ENCODE peak calls at places on chromosomes 7 and 10, in eight cellular contexts. One of them, this sample, is unnamed. For H3K36me3, the result is how much of the 10 kb centered on the place peaks cover.

GRCh38 chr7:150381096-150381495 is 2.0 kb downstream of the ZNF775 start:
- DNase-seq in CD8-positive, alpha-beta T cell: no peak
- DNase-seq in transverse colon: no peak
- DNase-seq in mucosa of descending colon: no peak
- DNase-seq in keratinocyte: no peak
- DNase-seq in aorta: no peak
- DNase-seq in IMR-90: no peak
- DNase-seq in heart left ventricle: no peak
- DNase-seq in this sample: no peak

GRCh38 chr7:25777969-25778767 is 373.8 kb upstream of the NFE2L3 start:
- DNase-seq in CD8-positive, alpha-beta T cell: no peak
- DNase-seq in transverse colon: no peak
- DNase-seq in mucosa of descending colon: no peak
- DNase-seq in keratinocyte: no peak
- DNase-seq in aorta: no peak
- DNase-seq in IMR-90: no peak
- DNase-seq in heart left ventricle: peak
- DNase-seq in this sample: no peak

GRCh38 chr10:98408799-98409198 is 6.2 kb downstream of the PYROXD2 start:
- DNase-seq in CD8-positive, alpha-beta T cell: no peak
- DNase-seq in transverse colon: no peak
- DNase-seq in mucosa of descending colon: no peak
- DNase-seq in keratinocyte: no peak
- DNase-seq in aorta: no peak
- DNase-seq in IMR-90: no peak
- DNase-seq in heart left ventricle: no peak
- DNase-seq in this sample: no peak

GRCh38 chr7:108200326-108200725 is 70.2 kb upstream of the LAMB4 start:
- DNase-seq in CD8-positive, alpha-beta T cell: no peak
- DNase-seq in transverse colon: no peak
- DNase-seq in mucosa of descending colon: no peak
- DNase-seq in keratinocyte: no peak
- DNase-seq in aorta: no peak
- DNase-seq in IMR-90: peak
- DNase-seq in heart left ventricle: no peak
- DNase-seq in this sample: no peak

GRCh38 chr10:806451-807162 is 117.1 kb upstream of the DIP2C start:
- DNase-seq in CD8-positive, alpha-beta T cell: no peak
- DNase-seq in transverse colon: no peak
- DNase-seq in mucosa of descending colon: no peak
- DNase-seq in keratinocyte: no peak
- DNase-seq in aorta: no peak
- DNase-seq in IMR-90: no peak
- DNase-seq in heart left ventricle: no peak
- DNase-seq in this sample: no peak

GRCh38 chr7:42662862-42663261 is 249.0 kb downstream of the C7orf25 start:
- DNase-seq in CD8-positive, alpha-beta T cell: no peak
- DNase-seq in transverse colon: no peak
- DNase-seq in mucosa of descending colon: no peak
- DNase-seq in keratinocyte: no peak
- DNase-seq in aorta: no peak
- DNase-seq in IMR-90: no peak
- DNase-seq in heart left ventricle: no peak
- DNase-seq in this sample: no peak

GRCh38 chr10:26217396-26218105 is 977 bp downstream of the GAD2 start:
- DNase-seq in CD8-positive, alpha-beta T cell: no peak
- DNase-seq in transverse colon: no peak
- DNase-seq in mucosa of descending colon: no peak
- DNase-seq in keratinocyte: no peak
- DNase-seq in aorta: no peak
- DNase-seq in IMR-90: no peak
- DNase-seq in heart left ventricle: no peak
- DNase-seq in this sample: no peak

GRCh38 chr7:110839866-110840265 is 251.1 kb upstream of the LRRN3 start:
- DNase-seq in CD8-positive, alpha-beta T cell: no peak
- DNase-seq in transverse colon: no peak
- DNase-seq in mucosa of descending colon: no peak
- DNase-seq in keratinocyte: no peak
- DNase-seq in aorta: no peak
- DNase-seq in IMR-90: peak
- DNase-seq in heart left ventricle: peak
- DNase-seq in this sample: no peak

GRCh38 chr7:302054-302992 is 12.4 kb downstream of the FOXL3 start:
- DNase-seq in CD8-positive, alpha-beta T cell: no peak
- DNase-seq in transverse colon: no peak
- DNase-seq in mucosa of descending colon: no peak
- DNase-seq in keratinocyte: no peak
- DNase-seq in aorta: peak
- DNase-seq in IMR-90: no peak
- DNase-seq in heart left ventricle: no peak
- DNase-seq in this sample: no peak

GRCh38 chr7:105594034-105594433 is 12.7 kb upstream of the EFCAB10 start:
- DNase-seq in CD8-positive, alpha-beta T cell: no peak
- DNase-seq in transverse colon: no peak
- DNase-seq in mucosa of descending colon: no peak
- DNase-seq in keratinocyte: no peak
- DNase-seq in aorta: no peak
- DNase-seq in IMR-90: no peak
- DNase-seq in heart left ventricle: no peak
- DNase-seq in this sample: no peak

GRCh38 chr10:60042262-60042661 is 135.9 kb upstream of the CCDC6 start:
- DNase-seq in CD8-positive, alpha-beta T cell: no peak
- DNase-seq in transverse colon: no peak
- DNase-seq in mucosa of descending colon: no peak
- DNase-seq in keratinocyte: no peak
- DNase-seq in aorta: no peak
- DNase-seq in IMR-90: no peak
- DNase-seq in heart left ventricle: no peak
- DNase-seq in this sample: no peak

GRCh38 chr10:132131581-132132250 is 55.0 kb upstream of the DPYSL4 start:
- DNase-seq in CD8-positive, alpha-beta T cell: no peak
- DNase-seq in transverse colon: no peak
- DNase-seq in mucosa of descending colon: peak
- DNase-seq in keratinocyte: no peak
- DNase-seq in aorta: peak
- DNase-seq in IMR-90: no peak
- DNase-seq in heart left ventricle: no peak
- DNase-seq in this sample: no peak

GRCh38 chr7:138559448-138559847 is 99.4 kb downstream of the TRIM24 start:
- DNase-seq in CD8-positive, alpha-beta T cell: no peak
- DNase-seq in transverse colon: no peak
- DNase-seq in mucosa of descending colon: no peak
- DNase-seq in keratinocyte: no peak
- DNase-seq in aorta: no peak
- DNase-seq in IMR-90: no peak
- DNase-seq in heart left ventricle: no peak
- DNase-seq in this sample: no peak
- H3K36me3 ChIP-seq in CD8-positive, alpha-beta T cell: half or more
- H3K36me3 ChIP-seq in transverse colon: half or more
- H3K36me3 ChIP-seq in mucosa of descending colon: under half
- H3K36me3 ChIP-seq in keratinocyte: under half
- H3K36me3 ChIP-seq in aorta: under half
- H3K36me3 ChIP-seq in IMR-90: under half
- H3K36me3 ChIP-seq in heart left ventricle: half or more
- H3K36me3 ChIP-seq in this sample: half or more

DNA sequence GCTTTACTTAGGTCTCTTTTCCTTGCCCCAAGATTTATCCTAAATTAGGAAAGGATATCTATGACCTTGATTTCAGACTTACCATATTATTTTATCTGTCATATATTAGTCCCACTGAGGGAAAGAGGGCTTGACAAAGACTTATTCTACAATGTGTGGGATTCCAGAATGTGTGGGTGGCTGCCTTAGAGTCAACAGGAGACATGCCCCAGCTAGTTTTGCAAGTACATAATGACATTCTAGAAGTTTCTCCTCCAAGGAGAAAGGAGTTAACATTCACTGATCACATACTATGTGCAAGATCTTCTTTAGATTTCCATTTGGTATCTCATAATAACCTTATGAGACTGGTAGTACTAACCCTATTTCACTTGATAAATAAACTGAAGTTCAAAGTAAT is 25.1 kb downstream of the IRF5 start:
- DNase-seq in CD8-positive, alpha-beta T cell: no peak
- DNase-seq in transverse colon: no peak
- DNase-seq in mucosa of descending colon: no peak
- DNase-seq in keratinocyte: peak
- DNase-seq in aorta: no peak
- DNase-seq in IMR-90: no peak
- DNase-seq in heart left ventricle: no peak
- DNase-seq in this sample: no peak
- H3K36me3 ChIP-seq in CD8-positive, alpha-beta T cell: under half
- H3K36me3 ChIP-seq in transverse colon: under half
- H3K36me3 ChIP-seq in mucosa of descending colon: under half
- H3K36me3 ChIP-seq in keratinocyte: under half
- H3K36me3 ChIP-seq in aorta: under half
- H3K36me3 ChIP-seq in IMR-90: under half
- H3K36me3 ChIP-seq in heart left ventricle: half or more
- H3K36me3 ChIP-seq in this sample: under half

DNA sequence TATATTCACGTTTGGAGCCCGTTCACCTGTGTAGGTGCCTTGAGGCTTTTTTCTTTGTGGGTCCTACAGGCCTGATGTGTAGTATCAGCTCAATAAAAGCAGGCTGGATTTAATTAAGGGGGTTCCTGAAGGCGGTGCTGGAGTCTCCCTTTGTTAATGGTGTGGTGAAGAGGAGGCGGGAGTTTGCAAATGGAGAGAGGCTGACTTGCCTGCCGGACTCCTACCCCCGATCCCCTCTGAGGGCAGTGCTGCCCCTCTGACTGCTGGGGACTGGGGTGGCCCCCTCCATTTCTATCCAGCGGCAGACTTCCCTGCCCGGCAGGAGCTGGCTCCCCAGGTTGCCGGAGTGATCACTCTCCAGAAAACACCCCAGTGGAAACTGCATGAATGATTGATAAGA is 45.1 kb downstream of the ZMIZ1 start:
- DNase-seq in CD8-positive, alpha-beta T cell: no peak
- DNase-seq in transverse colon: no peak
- DNase-seq in mucosa of descending colon: no peak
- DNase-seq in keratinocyte: no peak
- DNase-seq in aorta: no peak
- DNase-seq in IMR-90: no peak
- DNase-seq in heart left ventricle: no peak
- DNase-seq in this sample: no peak
- H3K36me3 ChIP-seq in CD8-positive, alpha-beta T cell: under half
- H3K36me3 ChIP-seq in transverse colon: under half
- H3K36me3 ChIP-seq in mucosa of descending colon: under half
- H3K36me3 ChIP-seq in keratinocyte: under half
- H3K36me3 ChIP-seq in aorta: under half
- H3K36me3 ChIP-seq in IMR-90: under half
- H3K36me3 ChIP-seq in heart left ventricle: under half
- H3K36me3 ChIP-seq in this sample: under half

DNA sequence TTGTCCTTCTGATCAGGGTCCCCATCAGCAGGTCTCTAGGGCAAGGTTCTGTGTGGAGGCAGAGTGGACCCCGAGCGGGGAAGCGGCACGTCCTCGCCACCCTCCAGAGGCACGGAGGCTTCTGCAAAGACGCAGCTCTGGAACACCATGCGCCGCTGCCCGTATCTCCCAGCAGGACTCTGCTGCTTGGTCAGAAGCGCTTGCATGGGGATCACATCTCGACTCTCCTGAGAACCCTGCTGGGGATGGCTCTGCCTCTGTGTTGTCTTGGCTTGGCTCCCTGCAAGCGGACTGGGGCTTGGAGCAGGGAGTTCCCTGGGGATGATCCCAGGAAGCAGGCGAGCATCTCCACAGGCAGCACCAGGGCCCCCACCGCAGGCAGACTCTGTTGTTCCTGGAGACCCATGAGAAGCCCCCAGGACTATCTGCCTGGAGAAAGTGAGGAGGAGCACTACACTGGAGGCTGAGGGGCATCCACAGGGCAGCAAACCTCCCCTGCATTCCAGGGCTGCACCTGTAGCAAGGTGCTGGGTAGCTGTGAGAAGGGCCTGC is 520.5 kb downstream of the GLRX3 start:
- DNase-seq in CD8-positive, alpha-beta T cell: no peak
- DNase-seq in transverse colon: no peak
- DNase-seq in mucosa of descending colon: no peak
- DNase-seq in keratinocyte: no peak
- DNase-seq in aorta: no peak
- DNase-seq in IMR-90: no peak
- DNase-seq in heart left ventricle: no peak
- DNase-seq in this sample: no peak
- H3K36me3 ChIP-seq in CD8-positive, alpha-beta T cell: under half
- H3K36me3 ChIP-seq in transverse colon: under half
- H3K36me3 ChIP-seq in mucosa of descending colon: under half
- H3K36me3 ChIP-seq in keratinocyte: under half
- H3K36me3 ChIP-seq in aorta: under half
- H3K36me3 ChIP-seq in IMR-90: under half
- H3K36me3 ChIP-seq in heart left ventricle: under half
- H3K36me3 ChIP-seq in this sample: under half

This sample was measured in stomach.